ENCODE peak calls at places on chromosomes 16 and 17, in ten cellular contexts. One of them, this sample, is unnamed.

GRCh38 chr16:70725912-70726828 is 40.3 kb upstream of the MTSS2 start:
- DNase-seq in lung: peak
- DNase-seq in CD8-positive, alpha-beta memory T cell: no peak
- DNase-seq in CD4-positive, CD25-positive, alpha-beta regulatory T cell: no peak
- DNase-seq in cardiac muscle cell: peak
- DNase-seq in left ventricle myocardium inferior: peak
- DNase-seq in thoracic aorta: no peak
- DNase-seq in body of pancreas: peak
- DNase-seq in caudate nucleus: peak
- DNase-seq in PC-3: no peak
- DNase-seq in this sample: no peak

GRCh38 chr16:2385441-2385840 is 43.8 kb upstream of the CCNF start:
- DNase-seq in lung: peak
- DNase-seq in thoracic aorta: no peak
- DNase-seq in PC-3: peak
- DNase-seq in caudate nucleus: no peak
- DNase-seq in cardiac muscle cell: no peak
- DNase-seq in left ventricle myocardium inferior: no peak
- DNase-seq in CD4-positive, CD25-positive, alpha-beta regulatory T cell: no peak
- DNase-seq in CD8-positive, alpha-beta memory T cell: no peak
- DNase-seq in body of pancreas: no peak
- DNase-seq in this sample: no peak

GRCh38 chr17:31369266-31369665 is 22.2 kb upstream of the RAB11FIP4 start:
- DNase-seq in thoracic aorta: no peak
- DNase-seq in caudate nucleus: no peak
- DNase-seq in lung: no peak
- DNase-seq in body of pancreas: no peak
- DNase-seq in cardiac muscle cell: peak
- DNase-seq in CD4-positive, CD25-positive, alpha-beta regulatory T cell: no peak
- DNase-seq in PC-3: no peak
- DNase-seq in left ventricle myocardium inferior: no peak
- DNase-seq in CD8-positive, alpha-beta memory T cell: no peak
- DNase-seq in this sample: no peak

GRCh38 chr17:6205525-6205924 is 135.3 kb downstream of the WSCD1 start:
- DNase-seq in CD8-positive, alpha-beta memory T cell: no peak
- DNase-seq in body of pancreas: no peak
- DNase-seq in CD4-positive, CD25-positive, alpha-beta regulatory T cell: no peak
- DNase-seq in PC-3: no peak
- DNase-seq in cardiac muscle cell: no peak
- DNase-seq in left ventricle myocardium inferior: no peak
- DNase-seq in caudate nucleus: no peak
- DNase-seq in lung: no peak
- DNase-seq in thoracic aorta: no peak
- DNase-seq in this sample: no peak

GRCh38 chr16:71357681-71358080 is 842 bp upstream of the CALB2 start:
- DNase-seq in PC-3: peak
- DNase-seq in caudate nucleus: no peak
- DNase-seq in lung: no peak
- DNase-seq in CD4-positive, CD25-positive, alpha-beta regulatory T cell: no peak
- DNase-seq in left ventricle myocardium inferior: no peak
- DNase-seq in CD8-positive, alpha-beta memory T cell: no peak
- DNase-seq in cardiac muscle cell: no peak
- DNase-seq in body of pancreas: no peak
- DNase-seq in thoracic aorta: no peak
- DNase-seq in this sample: no peak

GRCh38 chr16:57427824-57428223 is 19.4 kb downstream of the CIAPIN1 start:
- DNase-seq in CD4-positive, CD25-positive, alpha-beta regulatory T cell: no peak
- DNase-seq in CD8-positive, alpha-beta memory T cell: no peak
- DNase-seq in cardiac muscle cell: no peak
- DNase-seq in thoracic aorta: no peak
- DNase-seq in left ventricle myocardium inferior: no peak
- DNase-seq in caudate nucleus: no peak
- DNase-seq in lung: no peak
- DNase-seq in PC-3: no peak
- DNase-seq in body of pancreas: no peak
- DNase-seq in this sample: no peak

GRCh38 chr16:54284319-54284930 is 2.2 kb downstream of the IRX3 start:
- DNase-seq in CD8-positive, alpha-beta memory T cell: no peak
- DNase-seq in thoracic aorta: no peak
- DNase-seq in lung: no peak
- DNase-seq in body of pancreas: no peak
- DNase-seq in left ventricle myocardium inferior: no peak
- DNase-seq in PC-3: no peak
- DNase-seq in caudate nucleus: no peak
- DNase-seq in cardiac muscle cell: no peak
- DNase-seq in CD4-positive, CD25-positive, alpha-beta regulatory T cell: no peak
- DNase-seq in this sample: no peak

GRCh38 chr17:63780507-63780906 is 6.5 kb downstream of the DDX42 start:
- DNase-seq in lung: no peak
- DNase-seq in CD4-positive, CD25-positive, alpha-beta regulatory T cell: no peak
- DNase-seq in cardiac muscle cell: no peak
- DNase-seq in body of pancreas: peak
- DNase-seq in left ventricle myocardium inferior: no peak
- DNase-seq in caudate nucleus: no peak
- DNase-seq in thoracic aorta: no peak
- DNase-seq in CD8-positive, alpha-beta memory T cell: no peak
- DNase-seq in PC-3: peak
- DNase-seq in this sample: no peak

GRCh38 chr17:491086-492014 is 138.7 kb upstream of the RPH3AL start:
- DNase-seq in cardiac muscle cell: peak
- DNase-seq in body of pancreas: peak
- DNase-seq in left ventricle myocardium inferior: peak
- DNase-seq in CD8-positive, alpha-beta memory T cell: peak
- DNase-seq in thoracic aorta: no peak
- DNase-seq in CD4-positive, CD25-positive, alpha-beta regulatory T cell: no peak
- DNase-seq in caudate nucleus: no peak
- DNase-seq in PC-3: no peak
- DNase-seq in lung: peak
- DNase-seq in this sample: no peak

GRCh38 chr17:78969865-78970264 is 9.9 kb downstream of the LGALS3BP start:
- DNase-seq in PC-3: no peak
- DNase-seq in CD4-positive, CD25-positive, alpha-beta regulatory T cell: no peak
- DNase-seq in caudate nucleus: no peak
- DNase-seq in lung: no peak
- DNase-seq in body of pancreas: no peak
- DNase-seq in thoracic aorta: no peak
- DNase-seq in cardiac muscle cell: no peak
- DNase-seq in CD8-positive, alpha-beta memory T cell: no peak
- DNase-seq in left ventricle myocardium inferior: no peak
- DNase-seq in this sample: no peak

DNA sequence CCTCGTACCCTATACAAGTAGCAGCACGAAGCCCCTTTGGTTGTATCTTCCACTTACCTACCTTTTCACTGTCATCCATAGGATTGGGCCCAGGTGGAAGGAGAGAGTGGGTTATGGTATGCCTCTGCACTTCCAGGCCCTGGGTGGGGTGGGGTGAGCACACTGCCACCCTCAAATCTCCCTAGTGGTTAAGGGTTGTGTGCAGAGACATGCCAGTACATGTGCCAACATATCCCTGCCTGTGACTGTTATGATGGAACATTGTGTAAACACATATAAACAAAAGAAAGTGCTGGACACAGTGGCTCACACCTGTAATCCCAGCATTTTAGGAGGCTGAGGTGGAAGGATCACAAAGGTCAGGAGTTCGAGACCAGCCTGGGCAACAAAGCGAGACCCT is 11.1 kb downstream of the HROB start:
- DNase-seq in left ventricle myocardium inferior: no peak
- DNase-seq in PC-3: no peak
- DNase-seq in cardiac muscle cell: no peak
- DNase-seq in CD8-positive, alpha-beta memory T cell: no peak
- DNase-seq in thoracic aorta: no peak
- DNase-seq in lung: no peak
- DNase-seq in body of pancreas: no peak
- DNase-seq in caudate nucleus: no peak
- DNase-seq in CD4-positive, CD25-positive, alpha-beta regulatory T cell: no peak
- DNase-seq in this sample: no peak
- H3K27ac ChIP-seq in left ventricle myocardium inferior: no peak
- H3K27ac ChIP-seq in PC-3: no peak
- H3K27ac ChIP-seq in cardiac muscle cell: no peak
- H3K27ac ChIP-seq in CD8-positive, alpha-beta memory T cell: no peak
- H3K27ac ChIP-seq in thoracic aorta: no peak
- H3K27ac ChIP-seq in lung: no peak
- H3K27ac ChIP-seq in body of pancreas: no peak
- H3K27ac ChIP-seq in caudate nucleus: no peak
- H3K27ac ChIP-seq in CD4-positive, CD25-positive, alpha-beta regulatory T cell: no peak
- H3K27ac ChIP-seq in this sample: no peak

GRCh38 chr16:68960910-68961309 is 117.6 kb downstream of the TANGO6 start:
- DNase-seq in thoracic aorta: no peak
- DNase-seq in left ventricle myocardium inferior: no peak
- DNase-seq in CD8-positive, alpha-beta memory T cell: no peak
- DNase-seq in body of pancreas: no peak
- DNase-seq in caudate nucleus: no peak
- DNase-seq in PC-3: no peak
- DNase-seq in CD4-positive, CD25-positive, alpha-beta regulatory T cell: no peak
- DNase-seq in cardiac muscle cell: peak
- DNase-seq in lung: no peak
- DNase-seq in this sample: no peak
- H3K27ac ChIP-seq in thoracic aorta: no peak
- H3K27ac ChIP-seq in left ventricle myocardium inferior: peak
- H3K27ac ChIP-seq in CD8-positive, alpha-beta memory T cell: no peak
- H3K27ac ChIP-seq in body of pancreas: no peak
- H3K27ac ChIP-seq in caudate nucleus: no peak
- H3K27ac ChIP-seq in PC-3: no peak
- H3K27ac ChIP-seq in CD4-positive, CD25-positive, alpha-beta regulatory T cell: no peak
- H3K27ac ChIP-seq in cardiac muscle cell: no peak
- H3K27ac ChIP-seq in lung: no peak
- H3K27ac ChIP-seq in this sample: no peak

GRCh38 chr17:21279198-21279535 is 5.3 kb upstream of the MAP2K3 start:
- DNase-seq in CD4-positive, CD25-positive, alpha-beta regulatory T cell: no peak
- DNase-seq in caudate nucleus: no peak
- DNase-seq in left ventricle myocardium inferior: no peak
- DNase-seq in thoracic aorta: no peak
- DNase-seq in lung: no peak
- DNase-seq in CD8-positive, alpha-beta memory T cell: no peak
- DNase-seq in cardiac muscle cell: no peak
- DNase-seq in PC-3: no peak
- DNase-seq in body of pancreas: no peak
- DNase-seq in this sample: no peak

GRCh38 chr17:21278304-21279197 is 6.0 kb upstream of the MAP2K3 start:
- DNase-seq in body of pancreas: peak
- DNase-seq in CD4-positive, CD25-positive, alpha-beta regulatory T cell: peak
- DNase-seq in PC-3: peak
- DNase-seq in thoracic aorta: no peak
- DNase-seq in caudate nucleus: no peak
- DNase-seq in cardiac muscle cell: peak
- DNase-seq in lung: peak
- DNase-seq in left ventricle myocardium inferior: peak
- DNase-seq in CD8-positive, alpha-beta memory T cell: no peak
- DNase-seq in this sample: peak

GRCh38 chr17:21280081-21280518 is 4.4 kb upstream of the MAP2K3 start:
- DNase-seq in caudate nucleus: peak
- DNase-seq in CD4-positive, CD25-positive, alpha-beta regulatory T cell: peak
- DNase-seq in left ventricle myocardium inferior: peak
- DNase-seq in cardiac muscle cell: peak
- DNase-seq in body of pancreas: peak
- DNase-seq in lung: peak
- DNase-seq in thoracic aorta: peak
- DNase-seq in CD8-positive, alpha-beta memory T cell: peak
- DNase-seq in PC-3: peak
- DNase-seq in this sample: peak

GRCh38 chr17:21277332-21277731 is 7.2 kb upstream of the MAP2K3 start:
- DNase-seq in left ventricle myocardium inferior: no peak
- DNase-seq in cardiac muscle cell: no peak
- DNase-seq in thoracic aorta: no peak
- DNase-seq in body of pancreas: no peak
- DNase-seq in PC-3: no peak
- DNase-seq in CD8-positive, alpha-beta memory T cell: no peak
- DNase-seq in CD4-positive, CD25-positive, alpha-beta regulatory T cell: no peak
- DNase-seq in lung: no peak
- DNase-seq in caudate nucleus: no peak
- DNase-seq in this sample: no peak

DNA sequence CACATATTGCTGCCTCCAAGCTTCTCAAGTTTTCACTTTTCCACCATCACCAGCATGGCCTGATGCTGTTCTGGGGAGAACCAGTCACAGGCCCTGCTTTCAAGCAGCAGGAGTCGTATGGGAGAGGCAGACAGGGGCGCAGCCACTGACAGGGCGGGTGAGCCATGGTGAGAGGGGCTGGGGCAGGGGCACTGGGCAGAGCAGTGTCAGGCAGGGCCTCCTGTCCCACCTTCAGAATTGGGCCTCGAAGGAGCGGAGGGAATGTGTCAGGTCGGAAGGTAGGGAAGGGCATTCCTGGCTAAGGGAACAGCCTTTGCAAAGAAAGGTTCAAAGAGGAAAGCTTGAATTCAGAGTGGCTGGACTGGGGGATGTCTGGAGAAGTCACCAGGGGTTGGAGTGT is 4.9 kb upstream of the MAP2K3 start:
- DNase-seq in left ventricle myocardium inferior: no peak
- DNase-seq in CD8-positive, alpha-beta memory T cell: no peak
- DNase-seq in caudate nucleus: no peak
- DNase-seq in body of pancreas: no peak
- DNase-seq in thoracic aorta: no peak
- DNase-seq in lung: no peak
- DNase-seq in cardiac muscle cell: no peak
- DNase-seq in CD4-positive, CD25-positive, alpha-beta regulatory T cell: no peak
- DNase-seq in PC-3: no peak
- DNase-seq in this sample: no peak
- H3K27ac ChIP-seq in left ventricle myocardium inferior: no peak
- H3K27ac ChIP-seq in CD8-positive, alpha-beta memory T cell: no peak
- H3K27ac ChIP-seq in caudate nucleus: no peak
- H3K27ac ChIP-seq in body of pancreas: no peak
- H3K27ac ChIP-seq in thoracic aorta: no peak
- H3K27ac ChIP-seq in lung: no peak
- H3K27ac ChIP-seq in cardiac muscle cell: no peak
- H3K27ac ChIP-seq in CD4-positive, CD25-positive, alpha-beta regulatory T cell: no peak
- H3K27ac ChIP-seq in PC-3: no peak
- H3K27ac ChIP-seq in this sample: no peak

GRCh38 chr16:4613636-4614570 is 785 bp downstream of the UBALD1 start:
- DNase-seq in PC-3: peak
- DNase-seq in thoracic aorta: no peak
- DNase-seq in left ventricle myocardium inferior: peak
- DNase-seq in body of pancreas: peak
- DNase-seq in CD8-positive, alpha-beta memory T cell: no peak
- DNase-seq in CD4-positive, CD25-positive, alpha-beta regulatory T cell: peak
- DNase-seq in caudate nucleus: peak
- DNase-seq in cardiac muscle cell: peak
- DNase-seq in lung: no peak
- DNase-seq in this sample: peak

GRCh38 chr16:4611337-4612023 is 3.2 kb downstream of the UBALD1 start:
- DNase-seq in body of pancreas: no peak
- DNase-seq in PC-3: no peak
- DNase-seq in lung: no peak
- DNase-seq in caudate nucleus: no peak
- DNase-seq in cardiac muscle cell: peak
- DNase-seq in CD4-positive, CD25-positive, alpha-beta regulatory T cell: no peak
- DNase-seq in left ventricle myocardium inferior: no peak
- DNase-seq in thoracic aorta: no peak
- DNase-seq in CD8-positive, alpha-beta memory T cell: no peak
- DNase-seq in this sample: no peak

GRCh38 chr16:4612977-4613635 is 1.6 kb downstream of the UBALD1 start:
- DNase-seq in PC-3: peak
- DNase-seq in lung: no peak
- DNase-seq in thoracic aorta: no peak
- DNase-seq in CD4-positive, CD25-positive, alpha-beta regulatory T cell: no peak
- DNase-seq in left ventricle myocardium inferior: no peak
- DNase-seq in caudate nucleus: no peak
- DNase-seq in CD8-positive, alpha-beta memory T cell: no peak
- DNase-seq in cardiac muscle cell: peak
- DNase-seq in body of pancreas: no peak
- DNase-seq in this sample: no peak

GRCh38 chr16:4610011-4611005 is 4.4 kb downstream of the UBALD1 start:
- DNase-seq in thoracic aorta: no peak
- DNase-seq in lung: no peak
- DNase-seq in cardiac muscle cell: no peak
- DNase-seq in CD8-positive, alpha-beta memory T cell: no peak
- DNase-seq in CD4-positive, CD25-positive, alpha-beta regulatory T cell: no peak
- DNase-seq in PC-3: no peak
- DNase-seq in left ventricle myocardium inferior: no peak
- DNase-seq in caudate nucleus: no peak
- DNase-seq in body of pancreas: no peak
- DNase-seq in this sample: no peak

GRCh38 chr16:4612474-4612931 is 2.2 kb downstream of the UBALD1 start:
- DNase-seq in lung: no peak
- DNase-seq in body of pancreas: no peak
- DNase-seq in caudate nucleus: no peak
- DNase-seq in left ventricle myocardium inferior: no peak
- DNase-seq in CD4-positive, CD25-positive, alpha-beta regulatory T cell: no peak
- DNase-seq in PC-3: no peak
- DNase-seq in CD8-positive, alpha-beta memory T cell: no peak
- DNase-seq in cardiac muscle cell: peak
- DNase-seq in thoracic aorta: no peak
- DNase-seq in this sample: no peak
- H3K27ac ChIP-seq in lung: no peak
- H3K27ac ChIP-seq in body of pancreas: no peak
- H3K27ac ChIP-seq in caudate nucleus: no peak
- H3K27ac ChIP-seq in left ventricle myocardium inferior: no peak
- H3K27ac ChIP-seq in CD4-positive, CD25-positive, alpha-beta regulatory T cell: no peak
- H3K27ac ChIP-seq in PC-3: no peak
- H3K27ac ChIP-seq in CD8-positive, alpha-beta memory T cell: no peak
- H3K27ac ChIP-seq in cardiac muscle cell: no peak
- H3K27ac ChIP-seq in thoracic aorta: no peak
- H3K27ac ChIP-seq in this sample: no peak

This sample was measured in CD4-positive, alpha-beta T cell.